ENCODE peak calls at places on chromosome 18, in ten cellular contexts. One of them, this sample, is unnamed.

GRCh38 chr18:62486290-62486964 is 36.4 kb upstream of the ZCCHC2 start:
- DNase-seq in esophagus squamous epithelium: no peak
- DNase-seq in MM.1S: no peak
- DNase-seq in mammary epithelial cell: peak
- DNase-seq in tibial nerve: no peak
- DNase-seq in spleen: no peak
- DNase-seq in AG04450: no peak
- DNase-seq in heart left ventricle: no peak
- DNase-seq in osteoblast: no peak
- DNase-seq in tibial artery: no peak
- DNase-seq in this sample: peak

GRCh38 chr18:63178526-63178880 is 141.1 kb downstream of the BCL2 start:
- DNase-seq in tibial artery: peak
- DNase-seq in osteoblast: no peak
- DNase-seq in AG04450: no peak
- DNase-seq in heart left ventricle: no peak
- DNase-seq in tibial nerve: peak
- DNase-seq in mammary epithelial cell: no peak
- DNase-seq in MM.1S: no peak
- DNase-seq in spleen: peak
- DNase-seq in esophagus squamous epithelium: no peak
- DNase-seq in this sample: no peak

GRCh38 chr18:32549248-32549842 is 78.7 kb upstream of the GAREM1 start:
- DNase-seq in osteoblast: peak
- DNase-seq in heart left ventricle: no peak
- DNase-seq in esophagus squamous epithelium: no peak
- DNase-seq in tibial artery: no peak
- DNase-seq in spleen: no peak
- DNase-seq in mammary epithelial cell: peak
- DNase-seq in tibial nerve: peak
- DNase-seq in MM.1S: peak
- DNase-seq in AG04450: no peak
- DNase-seq in this sample: peak

GRCh38 chr18:78972385-78972918 is 7.2 kb upstream of the SALL3 start:
- DNase-seq in MM.1S: no peak
- DNase-seq in AG04450: no peak
- DNase-seq in spleen: no peak
- DNase-seq in mammary epithelial cell: no peak
- DNase-seq in osteoblast: peak
- DNase-seq in tibial nerve: no peak
- DNase-seq in esophagus squamous epithelium: no peak
- DNase-seq in heart left ventricle: no peak
- DNase-seq in tibial artery: no peak
- DNase-seq in this sample: no peak

GRCh38 chr18:52236134-52236533 is 103.9 kb upstream of the DCC start:
- DNase-seq in spleen: no peak
- DNase-seq in mammary epithelial cell: peak
- DNase-seq in tibial artery: no peak
- DNase-seq in AG04450: no peak
- DNase-seq in MM.1S: no peak
- DNase-seq in esophagus squamous epithelium: no peak
- DNase-seq in tibial nerve: no peak
- DNase-seq in osteoblast: no peak
- DNase-seq in heart left ventricle: no peak
- DNase-seq in this sample: no peak

GRCh38 chr18:21004721-21005120 is 106.9 kb downstream of the ROCK1 start:
- DNase-seq in MM.1S: no peak
- DNase-seq in esophagus squamous epithelium: no peak
- DNase-seq in heart left ventricle: no peak
- DNase-seq in tibial nerve: peak
- DNase-seq in mammary epithelial cell: peak
- DNase-seq in tibial artery: no peak
- DNase-seq in AG04450: peak
- DNase-seq in osteoblast: peak
- DNase-seq in spleen: no peak
- DNase-seq in this sample: peak

GRCh38 chr18:32019251-32019943 is 772 bp downstream of the RNF125 start:
- DNase-seq in esophagus squamous epithelium: no peak
- DNase-seq in spleen: peak
- DNase-seq in mammary epithelial cell: peak
- DNase-seq in osteoblast: peak
- DNase-seq in MM.1S: peak
- DNase-seq in tibial nerve: peak
- DNase-seq in AG04450: no peak
- DNase-seq in tibial artery: peak
- DNase-seq in heart left ventricle: peak
- DNase-seq in this sample: peak

GRCh38 chr18:61893304-61893970 is 630 bp upstream of the RNF152 start:
- DNase-seq in tibial artery: peak
- DNase-seq in AG04450: no peak
- DNase-seq in osteoblast: peak
- DNase-seq in mammary epithelial cell: peak
- DNase-seq in esophagus squamous epithelium: no peak
- DNase-seq in spleen: no peak
- DNase-seq in heart left ventricle: peak
- DNase-seq in MM.1S: peak
- DNase-seq in tibial nerve: no peak
- DNase-seq in this sample: peak

GRCh38 chr18:55839350-55839749 is 251.4 kb upstream of the TCF4 start:
- DNase-seq in tibial artery: no peak
- DNase-seq in esophagus squamous epithelium: no peak
- DNase-seq in MM.1S: no peak
- DNase-seq in spleen: no peak
- DNase-seq in heart left ventricle: no peak
- DNase-seq in mammary epithelial cell: peak
- DNase-seq in osteoblast: peak
- DNase-seq in tibial nerve: no peak
- DNase-seq in AG04450: no peak
- DNase-seq in this sample: peak

GRCh38 chr18:74499633-74500032 is 3.5 kb downstream of the CNDP2 start:
- DNase-seq in AG04450: no peak
- DNase-seq in esophagus squamous epithelium: peak
- DNase-seq in heart left ventricle: no peak
- DNase-seq in osteoblast: peak
- DNase-seq in tibial nerve: peak
- DNase-seq in tibial artery: peak
- DNase-seq in mammary epithelial cell: peak
- DNase-seq in MM.1S: peak
- DNase-seq in spleen: peak
- DNase-seq in this sample: peak

GRCh38 chr18:79902075-79902474 is 49.4 kb downstream of the SLC66A2 start:
- DNase-seq in esophagus squamous epithelium: no peak
- DNase-seq in tibial artery: peak
- DNase-seq in heart left ventricle: peak
- DNase-seq in AG04450: no peak
- DNase-seq in mammary epithelial cell: no peak
- DNase-seq in osteoblast: no peak
- DNase-seq in MM.1S: no peak
- DNase-seq in tibial nerve: no peak
- DNase-seq in spleen: peak
- DNase-seq in this sample: no peak

GRCh38 chr18:13366977-13367892 is 148.7 kb downstream of the LDLRAD4 start:
- DNase-seq in mammary epithelial cell: no peak
- DNase-seq in osteoblast: peak
- DNase-seq in tibial nerve: no peak
- DNase-seq in spleen: no peak
- DNase-seq in AG04450: no peak
- DNase-seq in tibial artery: no peak
- DNase-seq in MM.1S: no peak
- DNase-seq in esophagus squamous epithelium: no peak
- DNase-seq in heart left ventricle: no peak
- DNase-seq in this sample: no peak

GRCh38 chr18:8699948-8700347 is 5.4 kb upstream of the MTCL1 start:
- DNase-seq in spleen: no peak
- DNase-seq in tibial artery: no peak
- DNase-seq in tibial nerve: no peak
- DNase-seq in osteoblast: no peak
- DNase-seq in heart left ventricle: no peak
- DNase-seq in AG04450: no peak
- DNase-seq in MM.1S: no peak
- DNase-seq in mammary epithelial cell: no peak
- DNase-seq in esophagus squamous epithelium: no peak
- DNase-seq in this sample: no peak

GRCh38 chr18:13548944-13549878 is 177.1 kb downstream of the FAM210A start:
- DNase-seq in MM.1S: no peak
- DNase-seq in spleen: no peak
- DNase-seq in osteoblast: peak
- DNase-seq in AG04450: no peak
- DNase-seq in tibial artery: no peak
- DNase-seq in tibial nerve: no peak
- DNase-seq in heart left ventricle: no peak
- DNase-seq in mammary epithelial cell: no peak
- DNase-seq in esophagus squamous epithelium: no peak
- DNase-seq in this sample: no peak

GRCh38 chr18:8351173-8351572 is 258.1 kb upstream of the RAB12 start:
- DNase-seq in MM.1S: no peak
- DNase-seq in spleen: no peak
- DNase-seq in mammary epithelial cell: no peak
- DNase-seq in heart left ventricle: no peak
- DNase-seq in AG04450: no peak
- DNase-seq in osteoblast: no peak
- DNase-seq in esophagus squamous epithelium: no peak
- DNase-seq in tibial artery: no peak
- DNase-seq in tibial nerve: no peak
- DNase-seq in this sample: no peak

GRCh38 chr18:45441110-45441842 is 174.0 kb upstream of the SLC14A2 start:
- DNase-seq in AG04450: no peak
- DNase-seq in osteoblast: no peak
- DNase-seq in tibial nerve: no peak
- DNase-seq in heart left ventricle: no peak
- DNase-seq in spleen: no peak
- DNase-seq in tibial artery: no peak
- DNase-seq in mammary epithelial cell: peak
- DNase-seq in esophagus squamous epithelium: no peak
- DNase-seq in MM.1S: no peak
- DNase-seq in this sample: peak
- TF ChIP-seq CTCF in AG04450: peak
- TF ChIP-seq CTCF in osteoblast: peak
- TF ChIP-seq CTCF in tibial nerve: no peak
- TF ChIP-seq CTCF in heart left ventricle: no peak
- TF ChIP-seq CTCF in spleen: no peak
- TF ChIP-seq CTCF in tibial artery: peak
- TF ChIP-seq CTCF in mammary epithelial cell: peak
- TF ChIP-seq CTCF in esophagus squamous epithelium: no peak
- TF ChIP-seq CTCF in MM.1S: peak
- TF ChIP-seq CTCF in this sample: peak

GRCh38 chr18:54251606-54252400 is 17.5 kb upstream of the POLI start:
- DNase-seq in mammary epithelial cell: no peak
- DNase-seq in tibial artery: no peak
- DNase-seq in MM.1S: no peak
- DNase-seq in osteoblast: no peak
- DNase-seq in spleen: no peak
- DNase-seq in AG04450: no peak
- DNase-seq in tibial nerve: no peak
- DNase-seq in heart left ventricle: no peak
- DNase-seq in esophagus squamous epithelium: no peak
- DNase-seq in this sample: no peak
- H3K27ac ChIP-seq in mammary epithelial cell: no peak
- H3K27ac ChIP-seq in tibial artery: peak
- H3K27ac ChIP-seq in MM.1S: no peak
- H3K27ac ChIP-seq in osteoblast: no peak
- H3K27ac ChIP-seq in spleen: peak
- H3K27ac ChIP-seq in AG04450: no peak
- H3K27ac ChIP-seq in tibial nerve: peak
- H3K27ac ChIP-seq in heart left ventricle: no peak
- H3K27ac ChIP-seq in esophagus squamous epithelium: peak
- H3K27ac ChIP-seq in this sample: no peak

GRCh38 chr18:57754577-57755330 is 48.4 kb downstream of the ATP8B1 start:
- DNase-seq in spleen: no peak
- DNase-seq in mammary epithelial cell: no peak
- DNase-seq in esophagus squamous epithelium: no peak
- DNase-seq in tibial artery: no peak
- DNase-seq in MM.1S: no peak
- DNase-seq in osteoblast: no peak
- DNase-seq in heart left ventricle: no peak
- DNase-seq in tibial nerve: no peak
- DNase-seq in AG04450: no peak
- DNase-seq in this sample: no peak

GRCh38 chr18:57747809-57748680 is 55.1 kb downstream of the ATP8B1 start:
- DNase-seq in tibial nerve: no peak
- DNase-seq in osteoblast: no peak
- DNase-seq in mammary epithelial cell: no peak
- DNase-seq in MM.1S: no peak
- DNase-seq in spleen: no peak
- DNase-seq in esophagus squamous epithelium: no peak
- DNase-seq in AG04450: no peak
- DNase-seq in tibial artery: no peak
- DNase-seq in heart left ventricle: no peak
- DNase-seq in this sample: no peak

GRCh38 chr18:57753063-57753462 is 50.1 kb downstream of the ATP8B1 start:
- DNase-seq in esophagus squamous epithelium: no peak
- DNase-seq in heart left ventricle: no peak
- DNase-seq in tibial artery: no peak
- DNase-seq in mammary epithelial cell: no peak
- DNase-seq in osteoblast: no peak
- DNase-seq in AG04450: no peak
- DNase-seq in MM.1S: no peak
- DNase-seq in spleen: no peak
- DNase-seq in tibial nerve: no peak
- DNase-seq in this sample: no peak

GRCh38 chr18:57748770-57749603 is 54.1 kb downstream of the ATP8B1 start:
- DNase-seq in MM.1S: peak
- DNase-seq in spleen: no peak
- DNase-seq in tibial artery: no peak
- DNase-seq in heart left ventricle: no peak
- DNase-seq in osteoblast: no peak
- DNase-seq in esophagus squamous epithelium: no peak
- DNase-seq in AG04450: no peak
- DNase-seq in tibial nerve: no peak
- DNase-seq in mammary epithelial cell: peak
- DNase-seq in this sample: peak

GRCh38 chr18:57749604-57749970 is 53.5 kb downstream of the ATP8B1 start:
- DNase-seq in MM.1S: no peak
- DNase-seq in osteoblast: no peak
- DNase-seq in AG04450: no peak
- DNase-seq in tibial nerve: no peak
- DNase-seq in spleen: no peak
- DNase-seq in esophagus squamous epithelium: no peak
- DNase-seq in heart left ventricle: no peak
- DNase-seq in tibial artery: no peak
- DNase-seq in mammary epithelial cell: no peak
- DNase-seq in this sample: no peak
- TF ChIP-seq CTCF in MM.1S: no peak
- TF ChIP-seq CTCF in osteoblast: no peak
- TF ChIP-seq CTCF in AG04450: no peak
- TF ChIP-seq CTCF in tibial nerve: no peak
- TF ChIP-seq CTCF in spleen: no peak
- TF ChIP-seq CTCF in esophagus squamous epithelium: no peak
- TF ChIP-seq CTCF in heart left ventricle: no peak
- TF ChIP-seq CTCF in tibial artery: no peak
- TF ChIP-seq CTCF in mammary epithelial cell: no peak
- TF ChIP-seq CTCF in this sample: no peak

DNA sequence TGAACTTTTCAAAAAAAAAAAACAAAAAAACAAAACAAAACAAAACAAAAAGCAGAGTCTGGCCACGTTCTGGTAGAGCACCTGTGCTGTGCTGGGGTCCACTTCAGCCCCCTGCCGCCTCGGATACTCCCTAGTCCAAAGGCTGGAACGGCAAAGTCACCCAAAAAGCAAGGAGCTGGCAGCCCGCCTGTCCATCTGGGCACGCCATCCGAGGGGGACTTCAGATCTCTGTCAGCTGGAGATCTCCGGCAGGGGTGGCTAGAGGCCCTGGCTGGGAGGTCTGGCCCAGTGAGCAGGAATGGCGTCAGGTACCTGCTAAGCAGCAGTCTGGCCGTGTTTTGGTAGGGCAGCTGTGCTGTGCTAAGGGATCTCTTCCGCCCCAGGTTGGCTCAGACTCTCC is 152.3 kb upstream of the ZNF516 start:
- DNase-seq in mammary epithelial cell: no peak
- DNase-seq in spleen: no peak
- DNase-seq in tibial nerve: no peak
- DNase-seq in esophagus squamous epithelium: no peak
- DNase-seq in tibial artery: no peak
- DNase-seq in heart left ventricle: peak
- DNase-seq in MM.1S: no peak
- DNase-seq in AG04450: no peak
- DNase-seq in osteoblast: no peak
- DNase-seq in this sample: no peak
- H3K27ac ChIP-seq in mammary epithelial cell: no peak
- H3K27ac ChIP-seq in spleen: no peak
- H3K27ac ChIP-seq in tibial nerve: no peak
- H3K27ac ChIP-seq in esophagus squamous epithelium: no peak
- H3K27ac ChIP-seq in tibial artery: no peak
- H3K27ac ChIP-seq in heart left ventricle: no peak
- H3K27ac ChIP-seq in MM.1S: no peak
- H3K27ac ChIP-seq in AG04450: no peak
- H3K27ac ChIP-seq in osteoblast: no peak
- H3K27ac ChIP-seq in this sample: no peak